ENCODE peak calls at places on chromosomes 5 and 9, in ten cellular contexts. One of them, this sample, is unnamed.

GRCh38 chr5:39102684-39103155 is 28.5 kb upstream of the RICTOR start:
- DNase-seq in heart left ventricle: no peak
- DNase-seq in upper lobe of left lung: no peak
- DNase-seq in H1: no peak
- DNase-seq in cardiac fibroblast: peak
- DNase-seq in psoas muscle: no peak
- DNase-seq in suprapubic skin: no peak
- DNase-seq in AG04450: no peak
- DNase-seq in GM10248: no peak
- DNase-seq in SK-N-SH: no peak
- DNase-seq in this sample: no peak

GRCh38 chr5:67462150-67462549 is 265.6 kb upstream of the CD180 start:
- DNase-seq in heart left ventricle: no peak
- DNase-seq in upper lobe of left lung: no peak
- DNase-seq in H1: no peak
- DNase-seq in cardiac fibroblast: no peak
- DNase-seq in psoas muscle: no peak
- DNase-seq in suprapubic skin: no peak
- DNase-seq in AG04450: no peak
- DNase-seq in GM10248: no peak
- DNase-seq in SK-N-SH: no peak
- DNase-seq in this sample: no peak

GRCh38 chr5:5886812-5887486 is 464.5 kb downstream of the ICE1 start:
- DNase-seq in heart left ventricle: no peak
- DNase-seq in upper lobe of left lung: peak
- DNase-seq in H1: peak
- DNase-seq in cardiac fibroblast: no peak
- DNase-seq in psoas muscle: peak
- DNase-seq in suprapubic skin: no peak
- DNase-seq in AG04450: no peak
- DNase-seq in GM10248: peak
- DNase-seq in SK-N-SH: peak
- DNase-seq in this sample: peak

GRCh38 chr5:81817086-81817485 is 66.2 kb upstream of the SSBP2 start:
- DNase-seq in heart left ventricle: no peak
- DNase-seq in upper lobe of left lung: no peak
- DNase-seq in H1: no peak
- DNase-seq in cardiac fibroblast: no peak
- DNase-seq in psoas muscle: no peak
- DNase-seq in suprapubic skin: no peak
- DNase-seq in AG04450: no peak
- DNase-seq in GM10248: no peak
- DNase-seq in SK-N-SH: no peak
- DNase-seq in this sample: no peak

GRCh38 chr9:14030350-14030823 is 283.6 kb downstream of the NFIB start:
- DNase-seq in heart left ventricle: no peak
- DNase-seq in upper lobe of left lung: no peak
- DNase-seq in H1: no peak
- DNase-seq in cardiac fibroblast: peak
- DNase-seq in psoas muscle: no peak
- DNase-seq in suprapubic skin: no peak
- DNase-seq in AG04450: peak
- DNase-seq in GM10248: no peak
- DNase-seq in SK-N-SH: peak
- DNase-seq in this sample: no peak

GRCh38 chr5:134427540-134428041 is 15.9 kb upstream of the CDKN2AIPNL start:
- DNase-seq in heart left ventricle: no peak
- DNase-seq in upper lobe of left lung: no peak
- DNase-seq in H1: peak
- DNase-seq in cardiac fibroblast: no peak
- DNase-seq in psoas muscle: peak
- DNase-seq in suprapubic skin: no peak
- DNase-seq in AG04450: no peak
- DNase-seq in GM10248: no peak
- DNase-seq in SK-N-SH: no peak
- DNase-seq in this sample: no peak

GRCh38 chr9:110543631-110544051 is 35.9 kb downstream of the SVEP1 start:
- DNase-seq in heart left ventricle: peak
- DNase-seq in upper lobe of left lung: no peak
- DNase-seq in H1: peak
- DNase-seq in cardiac fibroblast: peak
- DNase-seq in psoas muscle: peak
- DNase-seq in suprapubic skin: no peak
- DNase-seq in AG04450: no peak
- DNase-seq in GM10248: no peak
- DNase-seq in SK-N-SH: no peak
- DNase-seq in this sample: no peak

GRCh38 chr5:138192826-138193225 is 13.9 kb downstream of the KIF20A start:
- DNase-seq in heart left ventricle: no peak
- DNase-seq in upper lobe of left lung: no peak
- DNase-seq in H1: no peak
- DNase-seq in cardiac fibroblast: no peak
- DNase-seq in psoas muscle: no peak
- DNase-seq in suprapubic skin: no peak
- DNase-seq in AG04450: no peak
- DNase-seq in GM10248: no peak
- DNase-seq in SK-N-SH: no peak
- DNase-seq in this sample: no peak

GRCh38 chr5:93322970-93323369 is 258.0 kb downstream of the NR2F1-AS1 start:
- DNase-seq in heart left ventricle: no peak
- DNase-seq in upper lobe of left lung: no peak
- DNase-seq in H1: no peak
- DNase-seq in cardiac fibroblast: no peak
- DNase-seq in psoas muscle: no peak
- DNase-seq in suprapubic skin: no peak
- DNase-seq in AG04450: no peak
- DNase-seq in GM10248: no peak
- DNase-seq in SK-N-SH: no peak
- DNase-seq in this sample: no peak

GRCh38 chr5:116574682-116575634 is at the start of gene SEMA6A:
- DNase-seq in heart left ventricle: peak
- DNase-seq in upper lobe of left lung: peak
- DNase-seq in H1: peak
- DNase-seq in cardiac fibroblast: peak
- DNase-seq in psoas muscle: peak
- DNase-seq in suprapubic skin: peak
- DNase-seq in AG04450: peak
- DNase-seq in GM10248: peak
- DNase-seq in SK-N-SH: peak
- DNase-seq in this sample: peak
- TF ChIP-seq CTCF in heart left ventricle: peak
- TF ChIP-seq CTCF in upper lobe of left lung: no peak
- TF ChIP-seq CTCF in H1: peak
- TF ChIP-seq CTCF in cardiac fibroblast: no peak
- TF ChIP-seq CTCF in psoas muscle: no peak
- TF ChIP-seq CTCF in suprapubic skin: no peak
- TF ChIP-seq CTCF in AG04450: no peak
- TF ChIP-seq CTCF in GM10248: no peak
- TF ChIP-seq CTCF in SK-N-SH: no peak
- TF ChIP-seq CTCF in this sample: no peak

GRCh38 chr9:87668722-87669121 is 57.2 kb upstream of the CTSL start:
- DNase-seq in heart left ventricle: no peak
- DNase-seq in upper lobe of left lung: no peak
- DNase-seq in H1: no peak
- DNase-seq in cardiac fibroblast: no peak
- DNase-seq in psoas muscle: no peak
- DNase-seq in suprapubic skin: no peak
- DNase-seq in AG04450: no peak
- DNase-seq in GM10248: no peak
- DNase-seq in SK-N-SH: no peak
- DNase-seq in this sample: no peak
- TF ChIP-seq CTCF in heart left ventricle: no peak
- TF ChIP-seq CTCF in upper lobe of left lung: no peak
- TF ChIP-seq CTCF in H1: no peak
- TF ChIP-seq CTCF in cardiac fibroblast: no peak
- TF ChIP-seq CTCF in psoas muscle: no peak
- TF ChIP-seq CTCF in suprapubic skin: no peak
- TF ChIP-seq CTCF in AG04450: no peak
- TF ChIP-seq CTCF in GM10248: no peak
- TF ChIP-seq CTCF in SK-N-SH: no peak
- TF ChIP-seq CTCF in this sample: no peak

GRCh38 chr5:25540628-25541027 is 895.9 kb upstream of the CDH10 start:
- DNase-seq in heart left ventricle: no peak
- DNase-seq in upper lobe of left lung: no peak
- DNase-seq in H1: no peak
- DNase-seq in cardiac fibroblast: no peak
- DNase-seq in psoas muscle: no peak
- DNase-seq in suprapubic skin: no peak
- DNase-seq in AG04450: no peak
- DNase-seq in GM10248: no peak
- DNase-seq in SK-N-SH: no peak
- DNase-seq in this sample: no peak

GRCh38 chr5:25544652-25545249 is 900.0 kb upstream of the CDH10 start:
- DNase-seq in heart left ventricle: no peak
- DNase-seq in upper lobe of left lung: no peak
- DNase-seq in H1: peak
- DNase-seq in cardiac fibroblast: no peak
- DNase-seq in psoas muscle: no peak
- DNase-seq in suprapubic skin: no peak
- DNase-seq in AG04450: no peak
- DNase-seq in GM10248: no peak
- DNase-seq in SK-N-SH: peak
- DNase-seq in this sample: peak
- TF ChIP-seq CTCF in heart left ventricle: peak
- TF ChIP-seq CTCF in upper lobe of left lung: peak
- TF ChIP-seq CTCF in H1: peak
- TF ChIP-seq CTCF in cardiac fibroblast: peak
- TF ChIP-seq CTCF in psoas muscle: peak
- TF ChIP-seq CTCF in suprapubic skin: peak
- TF ChIP-seq CTCF in AG04450: no peak
- TF ChIP-seq CTCF in GM10248: peak
- TF ChIP-seq CTCF in SK-N-SH: peak
- TF ChIP-seq CTCF in this sample: peak

GRCh38 chr9:121074370-121075250 is at the start of gene CNTRL:
- DNase-seq in heart left ventricle: peak
- DNase-seq in upper lobe of left lung: peak
- DNase-seq in H1: peak
- DNase-seq in cardiac fibroblast: peak
- DNase-seq in psoas muscle: peak
- DNase-seq in suprapubic skin: peak
- DNase-seq in AG04450: peak
- DNase-seq in GM10248: peak
- DNase-seq in SK-N-SH: peak
- DNase-seq in this sample: peak
- TF ChIP-seq CTCF in heart left ventricle: no peak
- TF ChIP-seq CTCF in upper lobe of left lung: no peak
- TF ChIP-seq CTCF in H1: no peak
- TF ChIP-seq CTCF in cardiac fibroblast: no peak
- TF ChIP-seq CTCF in psoas muscle: no peak
- TF ChIP-seq CTCF in suprapubic skin: no peak
- TF ChIP-seq CTCF in AG04450: no peak
- TF ChIP-seq CTCF in GM10248: no peak
- TF ChIP-seq CTCF in SK-N-SH: no peak
- TF ChIP-seq CTCF in this sample: no peak

GRCh38 chr5:4518924-4519660 is 621.0 kb upstream of the ADAMTS16 start:
- DNase-seq in heart left ventricle: no peak
- DNase-seq in upper lobe of left lung: no peak
- DNase-seq in H1: no peak
- DNase-seq in cardiac fibroblast: no peak
- DNase-seq in psoas muscle: no peak
- DNase-seq in suprapubic skin: no peak
- DNase-seq in AG04450: no peak
- DNase-seq in GM10248: no peak
- DNase-seq in SK-N-SH: no peak
- DNase-seq in this sample: no peak

GRCh38 chr5:4523038-4523437 is 617.1 kb upstream of the ADAMTS16 start:
- DNase-seq in heart left ventricle: no peak
- DNase-seq in upper lobe of left lung: no peak
- DNase-seq in H1: no peak
- DNase-seq in cardiac fibroblast: no peak
- DNase-seq in psoas muscle: no peak
- DNase-seq in suprapubic skin: no peak
- DNase-seq in AG04450: no peak
- DNase-seq in GM10248: no peak
- DNase-seq in SK-N-SH: no peak
- DNase-seq in this sample: no peak

DNA sequence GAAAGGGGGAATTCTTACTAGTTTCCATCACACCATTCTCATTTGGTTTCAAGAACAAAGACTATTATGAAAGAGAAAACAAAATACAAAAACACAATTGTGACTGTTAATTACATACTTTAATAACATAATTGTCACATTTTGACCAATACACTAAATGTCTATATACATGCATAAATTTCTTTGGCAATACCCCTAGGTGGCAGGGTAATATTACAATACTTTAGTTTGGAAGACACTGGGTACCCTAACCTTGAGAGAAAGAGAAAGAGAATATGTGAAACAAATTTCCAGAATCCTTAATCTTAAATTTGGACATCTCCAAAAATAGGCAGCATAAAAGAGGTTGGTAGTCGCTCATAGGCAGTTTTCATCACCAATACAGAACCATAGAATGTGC is 619.6 kb upstream of the ADAMTS16 start:
- DNase-seq in heart left ventricle: no peak
- DNase-seq in upper lobe of left lung: no peak
- DNase-seq in H1: no peak
- DNase-seq in cardiac fibroblast: no peak
- DNase-seq in psoas muscle: no peak
- DNase-seq in suprapubic skin: no peak
- DNase-seq in AG04450: no peak
- DNase-seq in GM10248: no peak
- DNase-seq in SK-N-SH: no peak
- DNase-seq in this sample: no peak
- TF ChIP-seq CTCF in heart left ventricle: no peak
- TF ChIP-seq CTCF in upper lobe of left lung: no peak
- TF ChIP-seq CTCF in H1: no peak
- TF ChIP-seq CTCF in cardiac fibroblast: no peak
- TF ChIP-seq CTCF in psoas muscle: no peak
- TF ChIP-seq CTCF in suprapubic skin: no peak
- TF ChIP-seq CTCF in AG04450: no peak
- TF ChIP-seq CTCF in GM10248: no peak
- TF ChIP-seq CTCF in SK-N-SH: peak
- TF ChIP-seq CTCF in this sample: no peak

GRCh38 chr9:127918201-127919107 is 1.6 kb upstream of the ST6GALNAC4 start:
- DNase-seq in heart left ventricle: no peak
- DNase-seq in upper lobe of left lung: no peak
- DNase-seq in H1: no peak
- DNase-seq in cardiac fibroblast: peak
- DNase-seq in psoas muscle: no peak
- DNase-seq in suprapubic skin: no peak
- DNase-seq in AG04450: no peak
- DNase-seq in GM10248: no peak
- DNase-seq in SK-N-SH: peak
- DNase-seq in this sample: no peak
- TF ChIP-seq CTCF in heart left ventricle: peak
- TF ChIP-seq CTCF in upper lobe of left lung: no peak
- TF ChIP-seq CTCF in H1: peak
- TF ChIP-seq CTCF in cardiac fibroblast: no peak
- TF ChIP-seq CTCF in psoas muscle: no peak
- TF ChIP-seq CTCF in suprapubic skin: no peak
- TF ChIP-seq CTCF in AG04450: no peak
- TF ChIP-seq CTCF in GM10248: peak
- TF ChIP-seq CTCF in SK-N-SH: peak
- TF ChIP-seq CTCF in this sample: peak

This sample was measured in activated CD8-positive, alpha-beta T cell treated with anti-CD3 and anti-CD28 coated beads for 36 hours.